ENCODE peak calls at places on chromosomes 11 and 22, in eight cellular contexts. V is fibroblast of lung, M is HCT116, E is colonic mucosa, Q is mucosa of descending colon, T is neural progenitor cell, O is adrenal gland, Y is T-helper 17 cell. Z is an unnamed sample. For H3K9me3, the result is how much of the 10 kb centered on the place peaks cover.

GRCh38 chr11:33802414-33802950 is 28.2 kb upstream of the FBXO3 start:
- DNase-seq in V (peak), O (peak), M (peak), E (peak), T (peak), Q (peak), Y (no peak), Z (peak)

GRCh38 chr11:34756591-34756990 is 135.7 kb downstream of the EHF start:
- DNase-seq in T (no peak), Q (no peak), V (peak), Y (no peak), E (no peak), O (no peak), M (no peak), Z (no peak)

GRCh38 chr11:68890490-68891231 is 13.0 kb downstream of the MRPL21 start:
- DNase-seq in O (peak), T (no peak), Y (no peak), M (no peak), Q (peak), E (peak), V (peak), Z (peak)

GRCh38 chr11:128548655-128549255 is 38.6 kb downstream of the ETS1 start:
- DNase-seq in T (peak), M (no peak), E (peak), Q (peak), Y (no peak), V (peak), O (peak), Z (peak)

GRCh38 chr22:23533328-23533762 is 46.7 kb downstream of the IGLL1 start:
- DNase-seq in T (peak), V (no peak), E (no peak), O (peak), Y (no peak), M (no peak), Q (peak), Z (no peak)

GRCh38 chr11:7909585-7910325 is 21.3 kb downstream of the OR10A6 start:
- DNase-seq in E (no peak), T (no peak), M (no peak), Q (no peak), O (no peak), V (no peak), Y (no peak), Z (no peak)

GRCh38 chr11:105206633-105207032 is 67.1 kb upstream of the CARD18 start:
- DNase-seq in V (no peak), O (no peak), E (no peak), T (no peak), Y (no peak), M (no peak), Q (no peak), Z (no peak)

GRCh38 chr22:29480512-29481264 is 670 bp downstream of the NEFH start:
- DNase-seq in Q (peak), E (no peak), O (peak), T (peak), M (no peak), Y (peak), V (peak), Z (no peak)

GRCh38 chr22:47251911-47252310 is 489.5 kb downstream of the TBC1D22A start:
- DNase-seq in O (no peak), M (no peak), Y (no peak), T (no peak), V (no peak), Q (no peak), E (no peak), Z (no peak)

GRCh38 chr22:47248925-47249324 is 486.5 kb downstream of the TBC1D22A start:
- DNase-seq in Y (no peak), T (no peak), E (no peak), M (no peak), V (no peak), O (no peak), Q (no peak), Z (no peak)

GRCh38 chr22:47249370-47249928 is 487.0 kb downstream of the TBC1D22A start:
- DNase-seq in Y (no peak), V (no peak), T (no peak), M (no peak), E (no peak), Q (no peak), O (no peak), Z (no peak)

GRCh38 chr22:47247609-47248240 is 485.3 kb downstream of the TBC1D22A start:
- DNase-seq in E (no peak), O (no peak), Y (no peak), V (no peak), M (no peak), Q (no peak), T (no peak), Z (no peak)

DNA sequence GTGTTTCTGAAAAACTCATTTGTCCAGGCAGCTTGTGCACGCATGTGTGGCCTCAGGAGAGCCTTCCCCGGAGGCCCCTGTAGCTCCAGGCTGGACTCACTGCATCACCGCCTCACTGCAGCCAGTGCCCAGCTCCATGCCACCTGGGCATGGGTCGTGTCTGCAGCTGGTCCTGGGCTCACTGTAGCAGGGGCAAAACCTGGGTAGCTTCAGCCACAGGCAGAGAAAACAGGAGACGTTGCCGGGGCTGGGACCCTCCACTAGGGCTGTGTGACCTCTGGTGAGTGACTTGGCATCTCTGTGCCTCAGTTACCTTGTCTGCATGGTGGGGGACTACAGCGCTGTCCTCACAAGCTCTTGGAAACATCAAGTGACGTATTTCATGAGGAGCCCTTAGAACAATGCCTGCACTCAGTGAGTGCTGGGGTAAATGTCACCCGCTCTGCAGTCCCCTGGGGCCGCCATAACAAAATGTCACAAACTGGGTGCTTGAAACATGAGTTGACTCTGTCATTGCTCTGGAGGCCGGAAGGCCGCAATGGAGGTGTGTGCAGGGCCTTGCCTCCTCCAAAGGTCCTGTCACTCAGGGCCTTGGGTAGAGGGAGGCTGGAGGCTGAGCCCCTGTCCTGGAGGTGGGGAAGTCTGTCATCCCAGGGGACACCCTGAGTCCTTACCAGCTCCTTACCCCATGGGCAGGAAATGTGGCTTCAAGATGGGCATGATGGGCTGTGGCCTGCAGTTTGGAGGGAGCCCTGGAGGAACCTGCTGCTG is 488.7 kb downstream of the TBC1D22A start:
- DNase-seq in T (no peak), V (no peak), Y (no peak), M (no peak), E (no peak), O (no peak), Q (no peak), Z (no peak)
- H3K9me3 ChIP-seq in T (under half), V (under half), Y (under half), M (under half), E (under half), O (under half), Q (under half), Z (under half)

DNA sequence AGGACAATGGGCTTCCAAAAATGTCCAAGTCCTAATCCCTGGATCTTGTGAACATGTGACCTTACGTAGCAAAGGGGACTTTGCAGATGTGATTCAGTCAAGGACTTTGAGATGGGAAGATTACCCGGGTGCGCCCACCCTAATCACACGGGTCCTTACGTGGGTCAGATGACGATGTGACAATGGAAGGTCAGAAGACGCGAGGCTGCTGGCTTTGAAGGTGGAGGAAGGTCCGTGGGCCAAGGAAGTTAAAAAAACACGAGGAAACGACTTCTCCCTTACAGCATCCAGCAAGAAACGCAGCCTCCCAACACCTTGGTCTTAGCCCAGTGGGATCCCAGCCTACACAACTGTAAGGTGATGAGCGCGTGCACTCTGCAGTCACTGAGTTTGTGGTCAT is 860.1 kb downstream of the TBC1D22A start:
- DNase-seq in T (no peak), M (no peak), Y (no peak), O (no peak), V (no peak), E (no peak), Q (no peak), Z (no peak)
- H3K9me3 ChIP-seq in T (under half), M (under half), Y (under half), O (under half), V (under half), E (under half), Q (under half), Z (under half)

GRCh38 chr22:27996529-27996925 is 77.5 kb upstream of the PITPNB start:
- DNase-seq in O (no peak), V (no peak), T (no peak), E (no peak), Y (no peak), Q (no peak), M (no peak), Z (no peak)

GRCh38 chr22:27994481-27995331 is 75.7 kb upstream of the PITPNB start:
- DNase-seq in O (no peak), E (no peak), T (no peak), V (no peak), M (no peak), Y (no peak), Q (no peak), Z (peak)

GRCh38 chr22:27996981-27997380 is 77.9 kb upstream of the PITPNB start:
- DNase-seq in E (no peak), T (no peak), Y (no peak), M (no peak), V (no peak), Q (no peak), O (no peak), Z (no peak)

GRCh38 chr22:27997538-27997937 is 78.5 kb upstream of the PITPNB start:
- DNase-seq in E (no peak), T (no peak), O (no peak), Q (no peak), M (no peak), Y (no peak), V (no peak), Z (no peak)

DNA sequence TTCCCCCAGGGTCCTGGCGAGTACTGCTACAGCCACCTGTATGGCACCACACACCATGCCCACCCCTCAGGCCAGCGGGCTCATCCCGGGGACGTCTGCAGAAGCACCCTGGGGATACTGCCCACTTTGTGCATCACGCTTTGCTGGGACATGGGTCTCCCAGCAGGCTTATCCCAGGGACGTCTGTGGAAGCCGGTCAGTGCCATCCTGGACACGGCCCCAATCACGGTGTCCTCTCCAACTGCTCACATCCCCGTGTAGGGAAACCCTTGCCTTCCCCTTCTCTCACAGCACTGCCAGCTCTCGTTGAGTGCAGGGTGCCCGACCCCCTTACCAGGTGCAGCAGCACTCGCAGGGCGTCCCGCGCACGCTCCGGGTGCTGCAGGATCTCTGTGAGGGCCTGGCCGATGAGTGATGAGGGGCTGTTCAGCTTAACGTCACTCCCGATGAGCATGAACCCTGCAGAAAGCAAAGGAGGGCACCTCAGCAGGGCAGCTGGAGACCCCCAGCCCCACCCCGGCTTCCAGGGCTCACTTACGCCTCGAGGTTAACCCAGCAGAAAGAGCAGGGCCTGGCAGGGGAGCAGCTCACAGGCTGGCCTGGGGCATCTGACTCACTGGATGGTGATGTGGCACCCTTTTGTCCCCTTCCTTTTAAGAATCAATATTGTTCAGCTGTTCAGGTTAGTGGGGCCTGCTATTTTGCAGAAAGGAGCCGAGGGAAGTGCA is 76.9 kb upstream of the PITPNB start:
- DNase-seq in T (no peak), Q (no peak), O (no peak), E (no peak), V (no peak), Y (no peak), M (no peak), Z (no peak)
- H3K9me3 ChIP-seq in T (under half), Q (under half), O (under half), E (under half), V (under half), Y (under half), M (under half), Z (under half)

GRCh38 chr22:27934069-27934468 is 15.0 kb upstream of the PITPNB start:
- DNase-seq in V (no peak), E (no peak), T (no peak), M (no peak), Y (no peak), O (no peak), Q (no peak), Z (no peak)
- H3K9me3 ChIP-seq in V (under half), E (under half), T (under half), M (under half), Y (under half), O (under half), Q (under half), Z (under half)

DNA sequence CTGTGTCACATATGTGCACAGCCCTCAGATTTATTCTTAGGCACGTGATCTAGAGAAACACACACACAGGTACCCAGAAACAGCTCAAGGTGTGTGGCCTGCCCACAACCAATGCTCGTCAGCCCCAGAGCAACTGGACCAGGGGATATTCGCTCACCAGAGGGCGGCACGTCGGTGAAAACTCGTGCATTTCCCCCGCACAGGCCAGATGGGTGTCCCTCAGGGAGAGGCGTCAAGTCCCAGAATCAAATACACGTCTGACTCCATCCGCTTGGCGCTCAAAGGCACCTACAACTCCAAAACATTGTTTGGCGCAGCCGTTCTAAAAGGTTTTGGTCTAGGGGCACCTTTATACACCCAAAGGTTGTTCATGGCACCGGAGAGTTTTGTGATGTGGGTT is 429.0 kb downstream of the BRD1 start:
- DNase-seq in V (no peak), E (no peak), T (no peak), O (no peak), Y (no peak), Q (no peak), M (no peak), Z (no peak)
- H3K9me3 ChIP-seq in V (under half), E (under half), T (under half), O (under half), Y (under half), Q (under half), M (under half), Z (under half)

DNA sequence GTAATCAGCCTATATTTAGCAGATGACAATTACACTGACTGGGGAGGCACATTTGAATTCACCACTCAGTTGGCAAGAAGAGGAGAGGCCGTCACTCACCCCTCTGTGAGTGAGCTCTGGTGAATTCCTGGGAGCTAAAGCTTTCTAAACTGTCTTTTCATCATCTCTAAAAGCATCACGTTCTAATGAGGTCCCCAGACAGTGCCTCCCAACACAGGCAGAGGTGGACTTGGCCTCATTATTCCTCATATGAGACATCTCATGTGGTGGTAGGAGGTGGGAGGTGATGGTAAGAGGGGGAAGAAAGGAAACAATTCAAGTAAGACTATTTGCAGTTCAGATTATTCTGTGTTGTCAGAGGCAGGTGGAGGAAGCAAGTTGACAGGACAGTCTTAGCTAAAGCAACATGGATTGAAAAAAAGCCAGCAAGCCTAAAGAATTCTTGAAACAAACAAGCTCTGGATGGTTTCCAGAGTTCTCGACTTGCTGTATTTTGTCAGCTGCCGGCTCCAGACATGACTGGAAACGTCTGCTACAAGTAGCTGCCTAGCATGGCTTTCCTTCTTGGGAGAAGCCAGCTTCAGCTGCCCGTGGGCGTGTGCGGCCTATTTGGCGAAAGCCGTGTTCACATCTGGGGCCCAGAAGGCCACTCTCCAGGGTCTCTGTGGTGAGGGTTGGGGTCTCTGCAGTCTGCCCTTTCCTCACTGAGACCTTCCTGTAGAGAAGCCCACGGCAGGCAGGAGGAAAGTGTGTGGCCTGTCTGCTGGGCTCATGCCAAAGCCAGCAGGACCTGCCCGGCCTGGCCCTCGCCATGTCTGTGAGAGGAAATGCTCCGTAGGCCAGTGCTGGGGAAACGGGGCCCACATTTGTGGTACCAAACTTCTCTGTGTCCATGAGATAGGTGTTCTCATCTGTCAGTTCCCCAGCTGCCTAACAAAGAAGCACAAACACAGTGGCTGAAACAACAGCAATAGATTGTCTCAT is 772.0 kb downstream of the TBC1D22A start:
- DNase-seq in V (peak), T (no peak), Y (no peak), M (no peak), Q (no peak), O (no peak), E (no peak), Z (no peak)
- H3K9me3 ChIP-seq in V (under half), T (under half), Y (under half), M (under half), Q (under half), O (under half), E (under half), Z (under half)

DNA sequence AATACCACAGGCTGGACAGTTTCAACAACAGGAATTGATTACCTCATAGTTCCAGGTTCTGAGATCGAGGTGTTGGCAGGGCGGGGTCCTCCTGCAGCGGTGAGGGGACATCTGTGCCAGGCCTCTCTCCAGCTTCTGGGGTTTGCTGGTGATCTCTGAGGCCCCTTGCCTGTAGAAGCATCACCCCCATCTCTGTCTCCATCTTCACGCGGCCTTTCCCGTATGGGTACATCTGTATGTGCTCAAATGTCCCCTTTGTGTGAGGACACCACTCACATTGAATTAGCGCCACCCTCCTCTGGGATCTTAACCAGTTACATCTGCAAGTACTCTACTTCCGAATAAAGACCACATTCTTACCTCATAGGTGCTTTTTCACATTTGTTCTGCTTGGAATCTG is 1029.9 kb downstream of the BRD1 start:
- DNase-seq in O (no peak), Y (no peak), M (no peak), T (no peak), E (no peak), Q (no peak), V (no peak), Z (no peak)
- H3K9me3 ChIP-seq in O (under half), Y (under half), M (under half), T (under half), E (under half), Q (under half), V (under half), Z (under half)

DNA sequence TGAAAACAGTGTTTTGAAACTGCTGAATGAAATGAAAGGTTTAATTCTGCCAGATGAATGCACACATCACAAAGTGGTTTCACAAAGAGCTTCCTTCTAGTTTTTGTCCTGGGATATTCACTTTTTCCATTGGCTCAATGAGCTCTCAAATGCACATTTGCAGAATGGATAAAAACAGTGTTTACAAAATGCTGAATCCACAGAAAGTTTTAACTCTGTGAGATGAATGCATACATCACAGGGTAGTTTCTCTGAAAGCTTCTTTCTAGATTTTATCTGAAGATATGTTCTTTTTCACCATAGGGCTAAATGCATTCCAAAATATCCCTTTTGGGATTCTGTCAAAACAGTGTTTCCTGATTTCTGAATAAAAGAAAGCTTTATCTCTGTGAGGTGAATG is 237.6 kb downstream of the OR4A5 start:
- DNase-seq in Q (no peak), E (no peak), M (no peak), T (no peak), V (no peak), Y (no peak), O (no peak), Z (no peak)
- H3K9me3 ChIP-seq in Q (half or more), E (under half), M (under half), T (half or more), V (under half), Y (under half), O (under half), Z (under half)